ENCODE peak calls at places on chromosomes 12 and 14, in ten cellular contexts. B is NCI-H460; K is substantia nigra; D is M059J; G is GM23248; U is activated gamma-delta T cell; R is HFF-Myc; O is CD4-positive, CD25-positive, alpha-beta regulatory T cell; C is NCI-H1436; T is foreskin melanocyte. X is an unnamed sample.

GRCh38 chr12:94718114-94718513 is 67.8 kb upstream of the TMCC3 start:
- DNase-seq in B (no peak), K (no peak), D (no peak), G (no peak), U (no peak), R (peak), O (no peak), C (no peak), T (no peak), X (no peak)

GRCh38 chr12:93978553-93978952 is 169.8 kb upstream of the PLXNC1 start:
- DNase-seq in B (no peak), K (no peak), D (peak), G (peak), U (no peak), R (no peak), O (no peak), C (no peak), T (peak), X (no peak)

GRCh38 chr12:110776410-110776809 is 33.7 kb upstream of the PPP1CC start:
- DNase-seq in B (no peak), K (no peak), D (peak), G (no peak), U (no peak), R (no peak), O (no peak), C (no peak), T (no peak), X (no peak)

GRCh38 chr12:85829391-85829790 is 6.8 kb downstream of the RASSF9 start:
- DNase-seq in B (no peak), K (no peak), D (no peak), G (peak), U (no peak), R (no peak), O (no peak), C (no peak), T (no peak), X (no peak)

GRCh38 chr14:61153914-61154545 is 127.1 kb downstream of the TMEM30B start:
- DNase-seq in B (no peak), K (no peak), D (no peak), G (no peak), U (no peak), R (no peak), O (no peak), C (no peak), T (no peak), X (no peak)

GRCh38 chr12:52903285-52903854 is 1.5 kb downstream of the KRT8 start:
- DNase-seq in B (peak), K (peak), D (peak), G (peak), U (peak), R (no peak), O (peak), C (peak), T (peak), X (peak)

GRCh38 chr12:106249411-106250135 is 1.8 kb upstream of the CKAP4 start:
- DNase-seq in B (no peak), K (no peak), D (no peak), G (no peak), U (no peak), R (no peak), O (peak), C (no peak), T (no peak), X (no peak)

GRCh38 chr14:76022991-76023390 is 37.4 kb downstream of the IFT43 start:
- DNase-seq in B (no peak), K (no peak), D (no peak), G (no peak), U (no peak), R (no peak), O (no peak), C (no peak), T (no peak), X (peak)

GRCh38 chr12:4145990-4146859 is 127.3 kb upstream of the CCND2 start:
- DNase-seq in B (no peak), K (no peak), D (no peak), G (no peak), U (no peak), R (no peak), O (no peak), C (no peak), T (no peak), X (no peak)

GRCh38 chr12:13386269-13387039 is 189.9 kb downstream of the EMP1 start:
- DNase-seq in B (no peak), K (no peak), D (no peak), G (no peak), U (no peak), R (no peak), O (no peak), C (no peak), T (no peak), X (no peak)

GRCh38 chr12:62347922-62348650 is 87.9 kb downstream of the USP15 start:
- DNase-seq in B (no peak), K (no peak), D (peak), G (peak), U (no peak), R (no peak), O (no peak), C (no peak), T (no peak), X (no peak)

GRCh38 chr12:102797513-102797912 is 119.5 kb downstream of the PAH start:
- DNase-seq in B (no peak), K (no peak), D (no peak), G (peak), U (no peak), R (no peak), O (no peak), C (no peak), T (no peak), X (no peak)

GRCh38 chr12:42705863-42706262 is 116.3 kb upstream of the PRICKLE1 start:
- DNase-seq in B (no peak), K (no peak), D (peak), G (peak), U (no peak), R (peak), O (no peak), C (no peak), T (peak), X (no peak)

GRCh38 chr12:81949721-81950120 is 190.6 kb upstream of the PPFIA2 start:
- DNase-seq in B (no peak), K (no peak), D (no peak), G (no peak), U (no peak), R (no peak), O (no peak), C (no peak), T (peak), X (no peak)